ENCODE peak calls at places on chromosome 17, in ten cellular contexts. B is breast epithelium, O is suprapubic skin, L is GM23338, N is transverse colon, Y is H1, E is stomach, P is SK-N-SH, A is sigmoid colon, D is HL-60. M is an unnamed sample.

GRCh38 chr17:28038802-28039600 is 3.5 kb upstream of the NLK start:
- DNase-seq in B (no peak), O (no peak), L (no peak), N (no peak), Y (no peak), E (no peak), P (no peak), A (no peak), D (no peak), M (no peak)

GRCh38 chr17:5922476-5922875 is 147.7 kb upstream of the WSCD1 start:
- DNase-seq in B (no peak), O (no peak), L (no peak), N (no peak), Y (no peak), E (no peak), P (no peak), A (no peak), D (no peak), M (no peak)

GRCh38 chr17:81923302-81924260 is 4.0 kb downstream of the MAFG start:
- DNase-seq in B (no peak), O (no peak), L (peak), N (peak), Y (no peak), E (peak), P (no peak), A (peak), D (peak), M (no peak)

GRCh38 chr17:80212109-80212508 is 8.0 kb downstream of the SGSH start:
- DNase-seq in B (no peak), O (no peak), L (no peak), N (no peak), Y (no peak), E (no peak), P (no peak), A (no peak), D (no peak), M (no peak)

GRCh38 chr17:28738680-28739384 is 5.0 kb upstream of the TRAF4 start:
- DNase-seq in B (no peak), O (no peak), L (no peak), N (peak), Y (no peak), E (no peak), P (no peak), A (no peak), D (no peak), M (no peak)

GRCh38 chr17:58136669-58137279 is 11.4 kb upstream of the OR4D1 start:
- DNase-seq in B (no peak), O (no peak), L (peak), N (no peak), Y (no peak), E (no peak), P (peak), A (no peak), D (no peak), M (no peak)

GRCh38 chr17:42674755-42675347 is 1.9 kb downstream of the PLEKHH3 start:
- DNase-seq in B (no peak), O (peak), L (peak), N (peak), Y (no peak), E (peak), P (no peak), A (no peak), D (no peak), M (no peak)

GRCh38 chr17:77487677-77488530 is 347.1 kb downstream of the SEC14L1 start:
- DNase-seq in B (no peak), O (peak), L (no peak), N (no peak), Y (no peak), E (no peak), P (no peak), A (peak), D (no peak), M (no peak)

GRCh38 chr17:77332034-77332971 is 191.5 kb downstream of the SEC14L1 start:
- DNase-seq in B (peak), O (peak), L (no peak), N (peak), Y (no peak), E (peak), P (no peak), A (peak), D (no peak), M (no peak)

GRCh38 chr17:59838196-59838911 is 54.4 kb downstream of the TUBD1 start:
- DNase-seq in B (no peak), O (no peak), L (no peak), N (no peak), Y (no peak), E (no peak), P (no peak), A (peak), D (no peak), M (no peak)

GRCh38 chr17:34443832-34444469 is 80.9 kb upstream of the CCL1 start:
- DNase-seq in B (no peak), O (no peak), L (peak), N (no peak), Y (no peak), E (no peak), P (peak), A (no peak), D (no peak), M (no peak)

GRCh38 chr17:75604034-75604695 is 16.6 kb downstream of the MYO15B start:
- DNase-seq in B (no peak), O (peak), L (no peak), N (peak), Y (no peak), E (no peak), P (no peak), A (peak), D (no peak), M (no peak)

GRCh38 chr17:57810740-57811632 is 38.9 kb downstream of the MRPS23 start:
- DNase-seq in B (peak), O (peak), L (no peak), N (peak), Y (no peak), E (no peak), P (peak), A (peak), D (no peak), M (no peak)

GRCh38 chr17:41406205-41406604 is 8.8 kb upstream of the KRT31 start:
- DNase-seq in B (no peak), O (no peak), L (no peak), N (no peak), Y (no peak), E (no peak), P (no peak), A (no peak), D (no peak), M (no peak)

GRCh38 chr17:78804777-78805176 is 22.7 kb upstream of the CYTH1 start:
- DNase-seq in B (no peak), O (no peak), L (no peak), N (no peak), Y (no peak), E (no peak), P (no peak), A (no peak), D (no peak), M (no peak)

GRCh38 chr17:33657181-33657580 is 364.1 kb upstream of the ASIC2 start:
- DNase-seq in B (no peak), O (no peak), L (no peak), N (no peak), Y (no peak), E (no peak), P (no peak), A (no peak), D (no peak), M (no peak)

GRCh38 chr17:30995347-30995746 is 24.5 kb downstream of the RNF135 start:
- DNase-seq in B (no peak), O (no peak), L (no peak), N (no peak), Y (no peak), E (no peak), P (no peak), A (no peak), D (no peak), M (no peak)

GRCh38 chr17:56817066-56817465 is 16.7 kb downstream of the C17orf67 start:
- DNase-seq in B (no peak), O (no peak), L (no peak), N (no peak), Y (no peak), E (no peak), P (no peak), A (no peak), D (no peak), M (no peak)

GRCh38 chr17:49779730-49780220 is 8.7 kb upstream of the KAT7 start:
- DNase-seq in B (no peak), O (no peak), L (peak), N (peak), Y (no peak), E (no peak), P (peak), A (no peak), D (no peak), M (no peak)

GRCh38 chr17:50182783-50183438 is 17.1 kb downstream of the SGCA start:
- DNase-seq in B (no peak), O (no peak), L (no peak), N (no peak), Y (no peak), E (no peak), P (no peak), A (no peak), D (no peak), M (no peak)

GRCh38 chr17:49667854-49668253 is 10.0 kb downstream of the SPOP start:
- DNase-seq in B (no peak), O (no peak), L (no peak), N (no peak), Y (no peak), E (no peak), P (no peak), A (no peak), D (no peak), M (no peak)

DNA sequence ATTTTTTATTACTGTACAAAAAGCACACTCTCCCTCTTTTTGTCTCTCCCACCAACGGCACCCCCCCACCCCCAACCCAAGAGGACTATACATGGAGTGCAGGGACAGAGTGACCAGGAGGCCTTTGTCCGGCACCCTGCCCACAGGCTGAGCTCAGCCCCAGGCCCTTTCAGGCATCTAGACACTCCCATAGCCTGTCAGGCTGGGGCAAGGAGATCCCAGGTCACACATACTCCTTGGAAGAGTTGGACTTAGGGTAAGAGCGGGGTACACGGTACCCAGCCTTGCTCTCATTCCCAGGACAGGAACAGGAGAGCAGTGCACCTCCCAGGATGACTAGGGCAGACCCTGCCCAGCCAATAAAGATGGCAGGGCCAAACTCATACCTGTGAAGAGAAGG is 2.1 kb downstream of the CLDN7 start:
- DNase-seq in B (no peak), O (no peak), L (no peak), N (peak), Y (no peak), E (no peak), P (peak), A (no peak), D (no peak), M (no peak)
- TF ChIP-seq POLR2AphosphoS5 in B (no peak), O (no peak), L (no peak), N (peak), Y (peak), E (no peak), P (no peak), A (no peak), D (no peak), M (no peak)

GRCh38 chr17:73291260-73291801 is 20.5 kb downstream of the CDC42EP4 start:
- DNase-seq in B (no peak), O (peak), L (no peak), N (peak), Y (no peak), E (peak), P (no peak), A (peak), D (peak), M (no peak)

GRCh38 chr17:73293031-73293430 is 18.8 kb downstream of the CDC42EP4 start:
- DNase-seq in B (no peak), O (no peak), L (no peak), N (no peak), Y (no peak), E (peak), P (no peak), A (no peak), D (no peak), M (no peak)

GRCh38 chr17:73290399-73291259 is 21.2 kb downstream of the CDC42EP4 start:
- DNase-seq in B (no peak), O (no peak), L (no peak), N (no peak), Y (no peak), E (no peak), P (no peak), A (no peak), D (no peak), M (no peak)

GRCh38 chr17:73293480-73293911 is 18.3 kb downstream of the CDC42EP4 start:
- DNase-seq in B (peak), O (no peak), L (no peak), N (peak), Y (no peak), E (peak), P (peak), A (peak), D (no peak), M (no peak)

DNA sequence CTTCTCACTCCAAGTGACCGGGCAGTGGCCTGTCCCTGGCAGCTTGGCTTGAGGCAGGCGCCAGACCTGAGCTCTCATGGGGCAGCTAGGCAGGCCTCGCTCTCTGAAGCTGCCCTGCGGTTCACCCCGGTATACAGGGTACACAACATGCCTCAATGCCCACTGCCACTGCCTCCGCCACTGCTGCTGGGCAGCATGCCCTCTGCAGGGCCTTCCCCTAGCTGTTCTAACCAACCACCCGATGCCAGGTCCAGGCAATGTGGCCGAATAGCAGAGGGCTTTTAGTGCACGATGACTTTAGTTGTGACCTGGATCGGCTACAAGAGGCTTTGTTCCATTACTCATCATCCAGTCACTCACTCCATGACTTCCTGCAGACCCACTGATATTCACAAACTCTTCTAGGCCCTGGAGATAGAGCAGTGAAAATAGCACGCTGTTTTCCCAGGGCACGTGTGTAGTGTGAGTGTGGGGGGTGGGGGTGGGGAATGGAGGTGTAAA is 19.7 kb downstream of the CDC42EP4 start:
- DNase-seq in B (no peak), O (no peak), L (no peak), N (no peak), Y (no peak), E (peak), P (peak), A (peak), D (no peak), M (no peak)
- TF ChIP-seq POLR2AphosphoS5 in B (no peak), O (no peak), L (no peak), N (no peak), Y (no peak), E (peak), P (peak), A (peak), D (no peak), M (no peak)

DNA sequence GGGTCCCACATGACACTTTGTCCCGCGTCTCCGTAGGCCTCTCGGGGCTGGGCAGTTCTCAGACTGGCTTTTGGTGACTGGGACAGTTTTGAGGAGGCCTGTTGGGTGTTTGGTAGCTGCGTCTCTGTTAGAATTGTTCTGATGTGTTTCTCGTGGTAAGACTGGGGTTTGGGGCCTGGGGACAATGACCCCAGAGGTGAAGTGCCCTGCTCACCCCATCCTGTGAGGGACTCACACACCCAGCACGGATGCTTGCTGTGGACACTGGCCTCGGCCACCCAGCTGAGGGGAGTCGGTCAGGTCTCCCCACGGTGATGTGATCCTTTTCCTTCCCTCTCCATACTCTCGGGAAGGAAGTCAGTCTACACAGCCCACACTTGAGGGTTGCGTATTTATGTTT is 50.3 kb downstream of the METRNL start:
- DNase-seq in B (no peak), O (peak), L (no peak), N (no peak), Y (no peak), E (no peak), P (no peak), A (no peak), D (no peak), M (no peak)
- TF ChIP-seq POLR2AphosphoS5 in B (no peak), O (no peak), L (no peak), N (no peak), Y (no peak), E (no peak), P (no peak), A (no peak), D (no peak), M (no peak)

GRCh38 chr17:2251098-2251497 is 52.5 kb downstream of the SMG6 start:
- DNase-seq in B (no peak), O (no peak), L (no peak), N (no peak), Y (no peak), E (no peak), P (no peak), A (no peak), D (no peak), M (no peak)

GRCh38 chr17:2253362-2253761 is 50.2 kb downstream of the SMG6 start:
- DNase-seq in B (no peak), O (no peak), L (no peak), N (no peak), Y (no peak), E (no peak), P (no peak), A (no peak), D (no peak), M (no peak)

GRCh38 chr17:2250140-2251095 is 53.2 kb downstream of the SMG6 start:
- DNase-seq in B (no peak), O (no peak), L (no peak), N (no peak), Y (no peak), E (no peak), P (no peak), A (no peak), D (no peak), M (no peak)

GRCh38 chr17:2253768-2254406 is 49.7 kb downstream of the SMG6 start:
- DNase-seq in B (no peak), O (no peak), L (no peak), N (no peak), Y (no peak), E (no peak), P (no peak), A (no peak), D (no peak), M (peak)
- TF ChIP-seq POLR2AphosphoS5 in B (no peak), O (no peak), L (no peak), N (no peak), Y (no peak), E (no peak), P (no peak), A (no peak), D (no peak), M (peak)

M was measured in GM12892.